ENCODE peak calls at places on chromosomes 6 and 20, in eight cellular contexts. One of them, this sample, is unnamed.

GRCh38 chr20:13777171-13777601 is 7.5 kb downstream of the ESF1 start:
- DNase-seq in posterior cingulate gyrus: no peak
- DNase-seq in H1: no peak
- DNase-seq in tibial nerve: no peak
- DNase-seq in PC-3: peak
- DNase-seq in colonic mucosa: no peak
- DNase-seq in B cell: no peak
- DNase-seq in RCC 7860: no peak
- DNase-seq in this sample: no peak

GRCh38 chr6:106666290-106667021 is 37.1 kb downstream of the QRSL1 start:
- DNase-seq in posterior cingulate gyrus: no peak
- DNase-seq in H1: peak
- DNase-seq in tibial nerve: no peak
- DNase-seq in PC-3: no peak
- DNase-seq in colonic mucosa: no peak
- DNase-seq in B cell: peak
- DNase-seq in RCC 7860: no peak
- DNase-seq in this sample: no peak

GRCh38 chr20:846894-847278 is 13.4 kb downstream of the FAM110A start:
- DNase-seq in posterior cingulate gyrus: no peak
- DNase-seq in H1: no peak
- DNase-seq in tibial nerve: no peak
- DNase-seq in PC-3: no peak
- DNase-seq in colonic mucosa: peak
- DNase-seq in B cell: peak
- DNase-seq in RCC 7860: no peak
- DNase-seq in this sample: no peak

GRCh38 chr6:159445351-159445750 is 247.7 kb downstream of the SOD2 start:
- DNase-seq in posterior cingulate gyrus: no peak
- DNase-seq in H1: no peak
- DNase-seq in tibial nerve: no peak
- DNase-seq in PC-3: no peak
- DNase-seq in colonic mucosa: no peak
- DNase-seq in B cell: no peak
- DNase-seq in RCC 7860: no peak
- DNase-seq in this sample: no peak

GRCh38 chr6:161303628-161304340 is 29.9 kb upstream of the AGPAT4 start:
- DNase-seq in posterior cingulate gyrus: no peak
- DNase-seq in H1: no peak
- DNase-seq in tibial nerve: no peak
- DNase-seq in PC-3: peak
- DNase-seq in colonic mucosa: no peak
- DNase-seq in B cell: no peak
- DNase-seq in RCC 7860: no peak
- DNase-seq in this sample: peak

GRCh38 chr6:41638002-41638800 is at the start of gene MDFI:
- DNase-seq in posterior cingulate gyrus: no peak
- DNase-seq in H1: peak
- DNase-seq in tibial nerve: no peak
- DNase-seq in PC-3: no peak
- DNase-seq in colonic mucosa: no peak
- DNase-seq in B cell: no peak
- DNase-seq in RCC 7860: no peak
- DNase-seq in this sample: no peak

GRCh38 chr20:11376998-11377397 is 540.7 kb upstream of the BTBD3 start:
- DNase-seq in posterior cingulate gyrus: no peak
- DNase-seq in H1: no peak
- DNase-seq in tibial nerve: no peak
- DNase-seq in PC-3: no peak
- DNase-seq in colonic mucosa: no peak
- DNase-seq in B cell: no peak
- DNase-seq in RCC 7860: peak
- DNase-seq in this sample: peak

GRCh38 chr6:36320475-36320874 is 16.2 kb downstream of the BNIP5 start:
- DNase-seq in posterior cingulate gyrus: no peak
- DNase-seq in H1: no peak
- DNase-seq in tibial nerve: no peak
- DNase-seq in PC-3: peak
- DNase-seq in colonic mucosa: peak
- DNase-seq in B cell: no peak
- DNase-seq in RCC 7860: no peak
- DNase-seq in this sample: no peak

GRCh38 chr20:10201321-10201870 is 17.2 kb upstream of the SNAP25 start:
- DNase-seq in posterior cingulate gyrus: no peak
- DNase-seq in H1: no peak
- DNase-seq in tibial nerve: no peak
- DNase-seq in PC-3: no peak
- DNase-seq in colonic mucosa: no peak
- DNase-seq in B cell: peak
- DNase-seq in RCC 7860: no peak
- DNase-seq in this sample: no peak

GRCh38 chr6:147278891-147279290 is 74.7 kb downstream of the STXBP5 start:
- DNase-seq in posterior cingulate gyrus: no peak
- DNase-seq in H1: no peak
- DNase-seq in tibial nerve: no peak
- DNase-seq in PC-3: no peak
- DNase-seq in colonic mucosa: no peak
- DNase-seq in B cell: no peak
- DNase-seq in RCC 7860: no peak
- DNase-seq in this sample: no peak

GRCh38 chr6:138832182-138832581 is 36.3 kb downstream of the ECT2L start:
- DNase-seq in posterior cingulate gyrus: no peak
- DNase-seq in H1: no peak
- DNase-seq in tibial nerve: no peak
- DNase-seq in PC-3: no peak
- DNase-seq in colonic mucosa: no peak
- DNase-seq in B cell: no peak
- DNase-seq in RCC 7860: no peak
- DNase-seq in this sample: no peak

GRCh38 chr6:160348209-160348551 is at the start of gene SLC22A3:
- DNase-seq in posterior cingulate gyrus: no peak
- DNase-seq in H1: no peak
- DNase-seq in tibial nerve: no peak
- DNase-seq in PC-3: no peak
- DNase-seq in colonic mucosa: no peak
- DNase-seq in B cell: no peak
- DNase-seq in RCC 7860: no peak
- DNase-seq in this sample: no peak

GRCh38 chr6:48615041-48615440 is 504.0 kb upstream of the PTCHD4 start:
- DNase-seq in posterior cingulate gyrus: no peak
- DNase-seq in H1: no peak
- DNase-seq in tibial nerve: no peak
- DNase-seq in PC-3: peak
- DNase-seq in colonic mucosa: no peak
- DNase-seq in B cell: no peak
- DNase-seq in RCC 7860: no peak
- DNase-seq in this sample: peak

GRCh38 chr6:87407531-87407895 is 259 bp upstream of the CFAP206 start:
- DNase-seq in posterior cingulate gyrus: no peak
- DNase-seq in H1: no peak
- DNase-seq in tibial nerve: no peak
- DNase-seq in PC-3: peak
- DNase-seq in colonic mucosa: no peak
- DNase-seq in B cell: peak
- DNase-seq in RCC 7860: peak
- DNase-seq in this sample: peak

GRCh38 chr6:151119823-151120524 is 119.8 kb upstream of the AKAP12 start:
- DNase-seq in posterior cingulate gyrus: no peak
- DNase-seq in H1: no peak
- DNase-seq in tibial nerve: no peak
- DNase-seq in PC-3: no peak
- DNase-seq in colonic mucosa: no peak
- DNase-seq in B cell: no peak
- DNase-seq in RCC 7860: no peak
- DNase-seq in this sample: no peak

GRCh38 chr6:7267521-7268091 is 45.4 kb downstream of the SSR1 start:
- DNase-seq in posterior cingulate gyrus: peak
- DNase-seq in H1: no peak
- DNase-seq in tibial nerve: no peak
- DNase-seq in PC-3: peak
- DNase-seq in colonic mucosa: no peak
- DNase-seq in B cell: no peak
- DNase-seq in RCC 7860: peak
- DNase-seq in this sample: peak

GRCh38 chr6:32148722-32149576 is 2.8 kb downstream of the PRRT1 start:
- DNase-seq in posterior cingulate gyrus: no peak
- DNase-seq in H1: peak
- DNase-seq in tibial nerve: no peak
- DNase-seq in PC-3: no peak
- DNase-seq in colonic mucosa: peak
- DNase-seq in B cell: peak
- DNase-seq in RCC 7860: no peak
- DNase-seq in this sample: no peak

This sample was measured in stromal cell of bone marrow.